ENCODE peak calls at places on chromosomes 11 and 22, in seven cellular contexts. One of them, this sample, is unnamed.

GRCh38 chr22:24975813-24976341 is 23.4 kb downstream of the KIAA1671 start:
- DNase-seq in naive thymus-derived CD8-positive, alpha-beta T cell: no peak
- DNase-seq in activated CD4-positive, alpha-beta T cell treated with anti-CD3 and anti-CD28 coated beads for 48 hours: no peak
- DNase-seq in lower leg skin: peak; percentile 60
- DNase-seq in CD8-positive, alpha-beta memory T cell: no peak
- DNase-seq in fibroblast of pulmonary artery: peak; percentile 65
- DNase-seq in activated T-helper 1 cell treated with anti-CD3 and anti-CD28 coated beads, Interleukin-2, amount 50 U/mL, for 16 hours: no peak
- DNase-seq in this sample: no peak

GRCh38 chr11:118291453-118291852 is 13.1 kb upstream of the CD3E start:
- DNase-seq in naive thymus-derived CD8-positive, alpha-beta T cell: no peak
- DNase-seq in activated CD4-positive, alpha-beta T cell treated with anti-CD3 and anti-CD28 coated beads for 48 hours: no peak
- DNase-seq in lower leg skin: no peak
- DNase-seq in CD8-positive, alpha-beta memory T cell: no peak
- DNase-seq in fibroblast of pulmonary artery: peak; percentile 46
- DNase-seq in activated T-helper 1 cell treated with anti-CD3 and anti-CD28 coated beads, Interleukin-2, amount 50 U/mL, for 16 hours: no peak
- DNase-seq in this sample: peak; percentile 31

GRCh38 chr11:45052361-45052760 is 94.1 kb upstream of the PRDM11 start:
- DNase-seq in naive thymus-derived CD8-positive, alpha-beta T cell: no peak
- DNase-seq in activated CD4-positive, alpha-beta T cell treated with anti-CD3 and anti-CD28 coated beads for 48 hours: no peak
- DNase-seq in lower leg skin: no peak
- DNase-seq in CD8-positive, alpha-beta memory T cell: no peak
- DNase-seq in fibroblast of pulmonary artery: no peak
- DNase-seq in activated T-helper 1 cell treated with anti-CD3 and anti-CD28 coated beads, Interleukin-2, amount 50 U/mL, for 16 hours: no peak
- DNase-seq in this sample: no peak

GRCh38 chr11:134519788-134520187 is 107.7 kb upstream of the B3GAT1 start:
- DNase-seq in naive thymus-derived CD8-positive, alpha-beta T cell: no peak
- DNase-seq in activated CD4-positive, alpha-beta T cell treated with anti-CD3 and anti-CD28 coated beads for 48 hours: no peak
- DNase-seq in lower leg skin: no peak
- DNase-seq in CD8-positive, alpha-beta memory T cell: no peak
- DNase-seq in fibroblast of pulmonary artery: no peak
- DNase-seq in activated T-helper 1 cell treated with anti-CD3 and anti-CD28 coated beads, Interleukin-2, amount 50 U/mL, for 16 hours: no peak
- DNase-seq in this sample: no peak

GRCh38 chr11:121699801-121700200 is 247.0 kb upstream of the SORL1-AS1 start:
- DNase-seq in naive thymus-derived CD8-positive, alpha-beta T cell: no peak
- DNase-seq in activated CD4-positive, alpha-beta T cell treated with anti-CD3 and anti-CD28 coated beads for 48 hours: no peak
- DNase-seq in lower leg skin: no peak
- DNase-seq in CD8-positive, alpha-beta memory T cell: no peak
- DNase-seq in fibroblast of pulmonary artery: no peak
- DNase-seq in activated T-helper 1 cell treated with anti-CD3 and anti-CD28 coated beads, Interleukin-2, amount 50 U/mL, for 16 hours: no peak
- DNase-seq in this sample: no peak

GRCh38 chr22:45583504-45583903 is 80.8 kb downstream of the FBLN1 start:
- DNase-seq in naive thymus-derived CD8-positive, alpha-beta T cell: no peak
- DNase-seq in activated CD4-positive, alpha-beta T cell treated with anti-CD3 and anti-CD28 coated beads for 48 hours: no peak
- DNase-seq in lower leg skin: no peak
- DNase-seq in CD8-positive, alpha-beta memory T cell: peak; percentile 15
- DNase-seq in fibroblast of pulmonary artery: no peak
- DNase-seq in activated T-helper 1 cell treated with anti-CD3 and anti-CD28 coated beads, Interleukin-2, amount 50 U/mL, for 16 hours: no peak
- DNase-seq in this sample: no peak

GRCh38 chr22:37552560-37553163 is 7.6 kb upstream of the CDC42EP1 start:
- DNase-seq in naive thymus-derived CD8-positive, alpha-beta T cell: no peak
- DNase-seq in activated CD4-positive, alpha-beta T cell treated with anti-CD3 and anti-CD28 coated beads for 48 hours: no peak
- DNase-seq in lower leg skin: no peak
- DNase-seq in CD8-positive, alpha-beta memory T cell: no peak
- DNase-seq in fibroblast of pulmonary artery: peak; percentile 72
- DNase-seq in activated T-helper 1 cell treated with anti-CD3 and anti-CD28 coated beads, Interleukin-2, amount 50 U/mL, for 16 hours: no peak
- DNase-seq in this sample: peak; percentile 59

GRCh38 chr11:8252946-8253345 is 10.7 kb downstream of the LMO1 start:
- DNase-seq in naive thymus-derived CD8-positive, alpha-beta T cell: no peak
- DNase-seq in activated CD4-positive, alpha-beta T cell treated with anti-CD3 and anti-CD28 coated beads for 48 hours: no peak
- DNase-seq in lower leg skin: no peak
- DNase-seq in CD8-positive, alpha-beta memory T cell: no peak
- DNase-seq in fibroblast of pulmonary artery: no peak
- DNase-seq in activated T-helper 1 cell treated with anti-CD3 and anti-CD28 coated beads, Interleukin-2, amount 50 U/mL, for 16 hours: no peak
- DNase-seq in this sample: no peak

GRCh38 chr11:102268083-102268984 is 49.0 kb upstream of the BIRC3 start:
- DNase-seq in naive thymus-derived CD8-positive, alpha-beta T cell: peak; percentile 86
- DNase-seq in activated CD4-positive, alpha-beta T cell treated with anti-CD3 and anti-CD28 coated beads for 48 hours: peak; percentile 87
- DNase-seq in lower leg skin: peak; percentile 88
- DNase-seq in CD8-positive, alpha-beta memory T cell: peak; percentile 79
- DNase-seq in fibroblast of pulmonary artery: peak; percentile 66
- DNase-seq in activated T-helper 1 cell treated with anti-CD3 and anti-CD28 coated beads, Interleukin-2, amount 50 U/mL, for 16 hours: peak; percentile 70
- DNase-seq in this sample: peak; percentile 29

GRCh38 chr11:32751381-32751780 is 43.1 kb downstream of the CCDC73 start:
- DNase-seq in naive thymus-derived CD8-positive, alpha-beta T cell: no peak
- DNase-seq in activated CD4-positive, alpha-beta T cell treated with anti-CD3 and anti-CD28 coated beads for 48 hours: no peak
- DNase-seq in lower leg skin: no peak
- DNase-seq in CD8-positive, alpha-beta memory T cell: no peak
- DNase-seq in fibroblast of pulmonary artery: no peak
- DNase-seq in activated T-helper 1 cell treated with anti-CD3 and anti-CD28 coated beads, Interleukin-2, amount 50 U/mL, for 16 hours: no peak
- DNase-seq in this sample: no peak

GRCh38 chr11:134474070-134474860 is 62.2 kb upstream of the B3GAT1 start:
- DNase-seq in naive thymus-derived CD8-positive, alpha-beta T cell: no peak
- DNase-seq in activated CD4-positive, alpha-beta T cell treated with anti-CD3 and anti-CD28 coated beads for 48 hours: no peak
- DNase-seq in lower leg skin: no peak
- DNase-seq in CD8-positive, alpha-beta memory T cell: no peak
- DNase-seq in fibroblast of pulmonary artery: no peak
- DNase-seq in activated T-helper 1 cell treated with anti-CD3 and anti-CD28 coated beads, Interleukin-2, amount 50 U/mL, for 16 hours: no peak
- DNase-seq in this sample: no peak

GRCh38 chr11:79440451-79441158 is at the start of gene TENM4:
- DNase-seq in naive thymus-derived CD8-positive, alpha-beta T cell: no peak
- DNase-seq in activated CD4-positive, alpha-beta T cell treated with anti-CD3 and anti-CD28 coated beads for 48 hours: peak; percentile 16
- DNase-seq in lower leg skin: no peak
- DNase-seq in CD8-positive, alpha-beta memory T cell: no peak
- DNase-seq in fibroblast of pulmonary artery: peak; percentile 67
- DNase-seq in activated T-helper 1 cell treated with anti-CD3 and anti-CD28 coated beads, Interleukin-2, amount 50 U/mL, for 16 hours: no peak
- DNase-seq in this sample: peak; percentile 61

GRCh38 chr11:213111-213510 is 5.6 kb downstream of the RIC8A start:
- DNase-seq in naive thymus-derived CD8-positive, alpha-beta T cell: no peak
- DNase-seq in activated CD4-positive, alpha-beta T cell treated with anti-CD3 and anti-CD28 coated beads for 48 hours: no peak
- DNase-seq in lower leg skin: no peak
- DNase-seq in CD8-positive, alpha-beta memory T cell: no peak
- DNase-seq in fibroblast of pulmonary artery: no peak
- DNase-seq in activated T-helper 1 cell treated with anti-CD3 and anti-CD28 coated beads, Interleukin-2, amount 50 U/mL, for 16 hours: no peak
- DNase-seq in this sample: no peak

GRCh38 chr22:30423296-30423958 is 2.1 kb upstream of the MTFP1 start:
- DNase-seq in naive thymus-derived CD8-positive, alpha-beta T cell: peak; percentile 42
- DNase-seq in activated CD4-positive, alpha-beta T cell treated with anti-CD3 and anti-CD28 coated beads for 48 hours: peak; percentile 80
- DNase-seq in lower leg skin: peak; percentile 58
- DNase-seq in CD8-positive, alpha-beta memory T cell: no peak
- DNase-seq in fibroblast of pulmonary artery: no peak
- DNase-seq in activated T-helper 1 cell treated with anti-CD3 and anti-CD28 coated beads, Interleukin-2, amount 50 U/mL, for 16 hours: peak; percentile 26
- DNase-seq in this sample: no peak

GRCh38 chr11:44464741-44465140 is 100.7 kb upstream of the CD82 start:
- DNase-seq in naive thymus-derived CD8-positive, alpha-beta T cell: no peak
- DNase-seq in activated CD4-positive, alpha-beta T cell treated with anti-CD3 and anti-CD28 coated beads for 48 hours: no peak
- DNase-seq in lower leg skin: no peak
- DNase-seq in CD8-positive, alpha-beta memory T cell: no peak
- DNase-seq in fibroblast of pulmonary artery: peak; percentile 3
- DNase-seq in activated T-helper 1 cell treated with anti-CD3 and anti-CD28 coated beads, Interleukin-2, amount 50 U/mL, for 16 hours: no peak
- DNase-seq in this sample: peak; percentile 14

GRCh38 chr11:22346283-22346682 is 8.1 kb downstream of the SLC17A6 start:
- DNase-seq in naive thymus-derived CD8-positive, alpha-beta T cell: no peak
- DNase-seq in activated CD4-positive, alpha-beta T cell treated with anti-CD3 and anti-CD28 coated beads for 48 hours: no peak
- DNase-seq in lower leg skin: no peak
- DNase-seq in CD8-positive, alpha-beta memory T cell: no peak
- DNase-seq in fibroblast of pulmonary artery: no peak
- DNase-seq in activated T-helper 1 cell treated with anti-CD3 and anti-CD28 coated beads, Interleukin-2, amount 50 U/mL, for 16 hours: no peak
- DNase-seq in this sample: no peak

GRCh38 chr11:107898270-107898669 is 30.0 kb upstream of the RAB39A start:
- DNase-seq in naive thymus-derived CD8-positive, alpha-beta T cell: no peak
- DNase-seq in activated CD4-positive, alpha-beta T cell treated with anti-CD3 and anti-CD28 coated beads for 48 hours: no peak
- DNase-seq in lower leg skin: no peak
- DNase-seq in CD8-positive, alpha-beta memory T cell: peak; percentile 6
- DNase-seq in fibroblast of pulmonary artery: peak; percentile 72
- DNase-seq in activated T-helper 1 cell treated with anti-CD3 and anti-CD28 coated beads, Interleukin-2, amount 50 U/mL, for 16 hours: no peak
- DNase-seq in this sample: peak; percentile 64

GRCh38 chr22:30823015-30823370 is 128.3 kb downstream of the OSBP2 start:
- DNase-seq in naive thymus-derived CD8-positive, alpha-beta T cell: no peak
- DNase-seq in activated CD4-positive, alpha-beta T cell treated with anti-CD3 and anti-CD28 coated beads for 48 hours: peak; percentile 23
- DNase-seq in lower leg skin: no peak
- DNase-seq in CD8-positive, alpha-beta memory T cell: no peak
- DNase-seq in fibroblast of pulmonary artery: no peak
- DNase-seq in activated T-helper 1 cell treated with anti-CD3 and anti-CD28 coated beads, Interleukin-2, amount 50 U/mL, for 16 hours: no peak
- DNase-seq in this sample: peak; percentile 35

GRCh38 chr11:69463181-69463891 is 18.1 kb upstream of the LINC01488 start:
- DNase-seq in naive thymus-derived CD8-positive, alpha-beta T cell: no peak
- DNase-seq in activated CD4-positive, alpha-beta T cell treated with anti-CD3 and anti-CD28 coated beads for 48 hours: no peak
- DNase-seq in lower leg skin: no peak
- DNase-seq in CD8-positive, alpha-beta memory T cell: no peak
- DNase-seq in fibroblast of pulmonary artery: peak; percentile 77
- DNase-seq in activated T-helper 1 cell treated with anti-CD3 and anti-CD28 coated beads, Interleukin-2, amount 50 U/mL, for 16 hours: no peak
- DNase-seq in this sample: peak; percentile 37

GRCh38 chr11:3058753-3059664 is 1.8 kb upstream of the CARS1 start:
- DNase-seq in naive thymus-derived CD8-positive, alpha-beta T cell: no peak
- DNase-seq in activated CD4-positive, alpha-beta T cell treated with anti-CD3 and anti-CD28 coated beads for 48 hours: no peak
- DNase-seq in lower leg skin: no peak
- DNase-seq in CD8-positive, alpha-beta memory T cell: no peak
- DNase-seq in fibroblast of pulmonary artery: peak; percentile 78
- DNase-seq in activated T-helper 1 cell treated with anti-CD3 and anti-CD28 coated beads, Interleukin-2, amount 50 U/mL, for 16 hours: no peak
- DNase-seq in this sample: peak; percentile 98

GRCh38 chr11:65013692-65014145 is 241 bp upstream of the ARL2 start:
- DNase-seq in naive thymus-derived CD8-positive, alpha-beta T cell: peak; percentile 86
- DNase-seq in activated CD4-positive, alpha-beta T cell treated with anti-CD3 and anti-CD28 coated beads for 48 hours: peak; percentile 89
- DNase-seq in lower leg skin: no peak
- DNase-seq in CD8-positive, alpha-beta memory T cell: peak; percentile 88
- DNase-seq in fibroblast of pulmonary artery: peak; percentile 89
- DNase-seq in activated T-helper 1 cell treated with anti-CD3 and anti-CD28 coated beads, Interleukin-2, amount 50 U/mL, for 16 hours: peak; percentile 78
- DNase-seq in this sample: peak; percentile 93

GRCh38 chr11:66115638-66116410 is 45.8 kb downstream of the PACS1 start:
- DNase-seq in naive thymus-derived CD8-positive, alpha-beta T cell: no peak
- DNase-seq in activated CD4-positive, alpha-beta T cell treated with anti-CD3 and anti-CD28 coated beads for 48 hours: no peak
- DNase-seq in lower leg skin: no peak
- DNase-seq in CD8-positive, alpha-beta memory T cell: peak; percentile 69
- DNase-seq in fibroblast of pulmonary artery: peak; percentile 29
- DNase-seq in activated T-helper 1 cell treated with anti-CD3 and anti-CD28 coated beads, Interleukin-2, amount 50 U/mL, for 16 hours: no peak
- DNase-seq in this sample: no peak

GRCh38 chr11:70077411-70078094 is 564 bp upstream of the ANO1 start:
- DNase-seq in naive thymus-derived CD8-positive, alpha-beta T cell: no peak
- DNase-seq in activated CD4-positive, alpha-beta T cell treated with anti-CD3 and anti-CD28 coated beads for 48 hours: no peak
- DNase-seq in lower leg skin: no peak
- DNase-seq in CD8-positive, alpha-beta memory T cell: no peak
- DNase-seq in fibroblast of pulmonary artery: no peak
- DNase-seq in activated T-helper 1 cell treated with anti-CD3 and anti-CD28 coated beads, Interleukin-2, amount 50 U/mL, for 16 hours: no peak
- DNase-seq in this sample: no peak

GRCh38 chr11:115197433-115197832 is 306.8 kb downstream of the CADM1 start:
- DNase-seq in naive thymus-derived CD8-positive, alpha-beta T cell: no peak
- DNase-seq in activated CD4-positive, alpha-beta T cell treated with anti-CD3 and anti-CD28 coated beads for 48 hours: no peak
- DNase-seq in lower leg skin: no peak
- DNase-seq in CD8-positive, alpha-beta memory T cell: no peak
- DNase-seq in fibroblast of pulmonary artery: no peak
- DNase-seq in activated T-helper 1 cell treated with anti-CD3 and anti-CD28 coated beads, Interleukin-2, amount 50 U/mL, for 16 hours: no peak
- DNase-seq in this sample: no peak

GRCh38 chr11:9263840-9264380 is 1.2 kb downstream of the DENND5A start:
- DNase-seq in naive thymus-derived CD8-positive, alpha-beta T cell: peak; percentile 7
- DNase-seq in activated CD4-positive, alpha-beta T cell treated with anti-CD3 and anti-CD28 coated beads for 48 hours: peak; percentile 64
- DNase-seq in lower leg skin: no peak
- DNase-seq in CD8-positive, alpha-beta memory T cell: peak; percentile 41
- DNase-seq in fibroblast of pulmonary artery: no peak
- DNase-seq in activated T-helper 1 cell treated with anti-CD3 and anti-CD28 coated beads, Interleukin-2, amount 50 U/mL, for 16 hours: peak; percentile 13
- DNase-seq in this sample: peak; percentile 58

GRCh38 chr22:19292262-19293230 is 1.0 kb upstream of the CLTCL1 start:
- DNase-seq in naive thymus-derived CD8-positive, alpha-beta T cell: peak; percentile 35
- DNase-seq in activated CD4-positive, alpha-beta T cell treated with anti-CD3 and anti-CD28 coated beads for 48 hours: peak; percentile 38
- DNase-seq in lower leg skin: peak; percentile 65
- DNase-seq in CD8-positive, alpha-beta memory T cell: no peak
- DNase-seq in fibroblast of pulmonary artery: peak; percentile 20
- DNase-seq in activated T-helper 1 cell treated with anti-CD3 and anti-CD28 coated beads, Interleukin-2, amount 50 U/mL, for 16 hours: no peak
- DNase-seq in this sample: no peak

GRCh38 chr11:97247601-97248000 is 857.8 kb downstream of the JRKL start:
- DNase-seq in naive thymus-derived CD8-positive, alpha-beta T cell: no peak
- DNase-seq in activated CD4-positive, alpha-beta T cell treated with anti-CD3 and anti-CD28 coated beads for 48 hours: no peak
- DNase-seq in lower leg skin: no peak
- DNase-seq in CD8-positive, alpha-beta memory T cell: no peak
- DNase-seq in fibroblast of pulmonary artery: no peak
- DNase-seq in activated T-helper 1 cell treated with anti-CD3 and anti-CD28 coated beads, Interleukin-2, amount 50 U/mL, for 16 hours: no peak
- DNase-seq in this sample: no peak